ENCODE peak calls at places on chromosomes 4 and X, in six cellular contexts. S, G, Y, T, V and Z are unnamed samples.

GRCh38 chr4:76449362-76449767 is 14.3 kb downstream of the SHROOM3 start:
- DNase-seq in S (no peak), G (peak), Y (no peak), T (no peak), V (no peak), Z (no peak)

GRCh38 chr4:56843421-56843899 is 22.0 kb upstream of the SPINK2 start:
- DNase-seq in S (no peak), G (peak), Y (no peak), T (no peak), V (no peak), Z (no peak)

GRCh38 chr4:124278477-124278876 is 434.1 kb downstream of the ANKRD50 start:
- DNase-seq in S (no peak), G (peak), Y (peak), T (no peak), V (peak), Z (no peak)

GRCh38 chrX:72045552-72046277 is 86.0 kb downstream of the RTL5 start:
- DNase-seq in S (no peak), G (peak), Y (no peak), T (no peak), V (no peak), Z (no peak)

GRCh38 chr4:7556558-7556957 is 121.8 kb upstream of the PSAPL1 start:
- DNase-seq in S (no peak), G (no peak), Y (no peak), T (no peak), V (no peak), Z (no peak)

GRCh38 chrX:53374222-53374820 is 48.1 kb downstream of the SMC1A start:
- DNase-seq in S (no peak), G (peak), Y (no peak), T (no peak), V (peak), Z (no peak)

GRCh38 chrX:311156-312129 is 7.2 kb downstream of the GTPBP6 start:
- DNase-seq in S (no peak), G (no peak), Y (no peak), T (no peak), V (no peak), Z (no peak)

GRCh38 chrX:9532349-9532748 is 67.5 kb downstream of the TBL1X start:
- DNase-seq in S (no peak), G (peak), Y (no peak), T (no peak), V (no peak), Z (peak)

GRCh38 chr4:173347467-173347866 is 13.3 kb upstream of the HMGB2 start:
- DNase-seq in S (no peak), G (no peak), Y (no peak), T (no peak), V (no peak), Z (no peak)